ENCODE peak calls at places on chromosomes 2 and 18, in ten cellular contexts. C, L, H, P, I, T, D, Z, R and N are unnamed samples.

GRCh38 chr18:48408727-48409590 is at the start of gene ZBTB7C:
- DNase-seq in C (peak), L (no peak), H (peak), P (no peak), I (no peak), T (peak), D (no peak), Z (peak), R (no peak), N (no peak)

GRCh38 chr18:46152808-46153617 is 48.8 kb downstream of the HAUS1 start:
- DNase-seq in C (no peak), L (peak), H (peak), P (peak), I (no peak), T (no peak), D (peak), Z (no peak), R (no peak), N (no peak)

GRCh38 chr18:50151876-50152275 is 43.1 kb downstream of the MYO5B start:
- DNase-seq in C (no peak), L (peak), H (no peak), P (no peak), I (no peak), T (no peak), D (no peak), Z (no peak), R (no peak), N (no peak)

GRCh38 chr2:240250985-240251847 is 110.8 kb upstream of the OTOS start:
- DNase-seq in C (peak), L (peak), H (peak), P (peak), I (peak), T (no peak), D (peak), Z (no peak), R (peak), N (no peak)

GRCh38 chr2:221203846-221204245 is 368.3 kb downstream of the EPHA4 start:
- DNase-seq in C (no peak), L (no peak), H (no peak), P (no peak), I (no peak), T (no peak), D (no peak), Z (no peak), R (no peak), N (no peak)

GRCh38 chr2:231297108-231297908 is 98.2 kb upstream of the B3GNT7 start:
- DNase-seq in C (peak), L (peak), H (peak), P (peak), I (peak), T (peak), D (peak), Z (no peak), R (peak), N (peak)

GRCh38 chr18:1302861-1303260 is 398.2 kb downstream of the ADCYAP1 start:
- DNase-seq in C (no peak), L (no peak), H (no peak), P (peak), I (no peak), T (no peak), D (no peak), Z (no peak), R (no peak), N (no peak)

GRCh38 chr18:61635901-61636528 is 256.8 kb downstream of the RNF152 start:
- DNase-seq in C (peak), L (peak), H (no peak), P (peak), I (peak), T (no peak), D (peak), Z (no peak), R (peak), N (peak)

GRCh38 chr18:62030091-62030985 is 137.5 kb upstream of the RNF152 start:
- DNase-seq in C (no peak), L (no peak), H (no peak), P (peak), I (no peak), T (no peak), D (no peak), Z (no peak), R (no peak), N (no peak)

GRCh38 chr18:21484851-21485636 is 115.5 kb downstream of the ESCO1 start:
- DNase-seq in C (no peak), L (peak), H (no peak), P (no peak), I (no peak), T (no peak), D (no peak), Z (no peak), R (peak), N (no peak)

GRCh38 chr18:79698668-79699335 is 19.2 kb downstream of the CTDP1 start:
- DNase-seq in C (no peak), L (no peak), H (no peak), P (no peak), I (no peak), T (no peak), D (no peak), Z (no peak), R (peak), N (no peak)

GRCh38 chr2:98778741-98779483 is 48.0 kb upstream of the MGAT4A start:
- DNase-seq in C (no peak), L (no peak), H (no peak), P (no peak), I (no peak), T (no peak), D (no peak), Z (no peak), R (no peak), N (no peak)

GRCh38 chr2:127985026-127985734 is 42.7 kb downstream of the SAP130 start:
- DNase-seq in C (no peak), L (no peak), H (no peak), P (no peak), I (peak), T (no peak), D (no peak), Z (no peak), R (no peak), N (no peak)

GRCh38 chr18:682833-683232 is 25.4 kb downstream of the TYMS start:
- DNase-seq in C (no peak), L (no peak), H (no peak), P (no peak), I (peak), T (no peak), D (no peak), Z (no peak), R (no peak), N (no peak)

GRCh38 chr2:85802337-85803103 is 48.7 kb downstream of the ATOH8 start:
- DNase-seq in C (peak), L (no peak), H (no peak), P (no peak), I (no peak), T (no peak), D (no peak), Z (no peak), R (peak), N (no peak)

GRCh38 chr18:9824862-9825479 is 60.8 kb upstream of the TXNDC2 start:
- DNase-seq in C (no peak), L (no peak), H (no peak), P (no peak), I (no peak), T (no peak), D (no peak), Z (no peak), R (no peak), N (no peak)

GRCh38 chr2:98039085-98039756 is 43.5 kb upstream of the TMEM131 start:
- DNase-seq in C (no peak), L (no peak), H (no peak), P (no peak), I (no peak), T (no peak), D (no peak), Z (no peak), R (no peak), N (no peak)

GRCh38 chr2:45814528-45814927 is 163.1 kb downstream of the PRKCE start:
- DNase-seq in C (no peak), L (no peak), H (no peak), P (peak), I (no peak), T (no peak), D (no peak), Z (no peak), R (no peak), N (no peak)

GRCh38 chr2:2184549-2185249 is 146.4 kb downstream of the MYT1L start:
- DNase-seq in C (no peak), L (no peak), H (no peak), P (no peak), I (no peak), T (no peak), D (no peak), Z (no peak), R (no peak), N (no peak)

GRCh38 chr2:183248866-183249567 is 124.8 kb downstream of the NUP35 start:
- DNase-seq in C (no peak), L (peak), H (no peak), P (peak), I (peak), T (no peak), D (peak), Z (no peak), R (peak), N (no peak)

GRCh38 chr2:42098571-42099430 is 51.0 kb downstream of the PKDCC start:
- DNase-seq in C (no peak), L (no peak), H (peak), P (no peak), I (no peak), T (no peak), D (no peak), Z (no peak), R (no peak), N (no peak)

GRCh38 chr2:233650981-233651380 is 14.7 kb downstream of the UGT1A10 start:
- DNase-seq in C (no peak), L (peak), H (no peak), P (no peak), I (no peak), T (no peak), D (no peak), Z (no peak), R (no peak), N (no peak)

GRCh38 chr18:13222371-13223281 is 4.1 kb downstream of the LDLRAD4 start:
- DNase-seq in C (no peak), L (peak), H (peak), P (peak), I (peak), T (no peak), D (peak), Z (no peak), R (peak), N (no peak)

GRCh38 chr2:119246884-119247843 is 23.5 kb downstream of the STEAP3 start:
- DNase-seq in C (no peak), L (no peak), H (no peak), P (no peak), I (no peak), T (no peak), D (no peak), Z (no peak), R (no peak), N (no peak)

GRCh38 chr2:70029814-70030409 is 57.4 kb upstream of the PCBP1 start:
- DNase-seq in C (no peak), L (no peak), H (peak), P (peak), I (no peak), T (no peak), D (no peak), Z (no peak), R (peak), N (no peak)

GRCh38 chr2:73993376-73993775 is 8.7 kb downstream of the TET3 start:
- DNase-seq in C (no peak), L (peak), H (no peak), P (no peak), I (no peak), T (no peak), D (no peak), Z (no peak), R (no peak), N (no peak)

GRCh38 chr2:71742953-71743601 is 289.7 kb downstream of the DYSF start:
- DNase-seq in C (no peak), L (peak), H (peak), P (no peak), I (no peak), T (no peak), D (peak), Z (no peak), R (peak), N (no peak)

GRCh38 chr18:75496151-75496550 is 68.6 kb upstream of the SMIM21 start:
- DNase-seq in C (no peak), L (no peak), H (no peak), P (no peak), I (no peak), T (no peak), D (no peak), Z (no peak), R (no peak), N (no peak)

GRCh38 chr2:3769766-3770165 is 66.4 kb downstream of the DCDC2C start:
- DNase-seq in C (no peak), L (no peak), H (no peak), P (no peak), I (no peak), T (no peak), D (no peak), Z (no peak), R (no peak), N (no peak)

GRCh38 chr2:105674406-105674805 is 70.3 kb upstream of the NCK2 start:
- DNase-seq in C (no peak), L (no peak), H (no peak), P (no peak), I (no peak), T (no peak), D (no peak), Z (no peak), R (peak), N (no peak)

GRCh38 chr2:218404351-218405145 is 4.9 kb downstream of the CTDSP1 start:
- DNase-seq in C (peak), L (no peak), H (no peak), P (no peak), I (no peak), T (no peak), D (peak), Z (no peak), R (no peak), N (no peak)

GRCh38 chr18:13455470-13455869 is 236.9 kb downstream of the LDLRAD4 start:
- DNase-seq in C (no peak), L (no peak), H (no peak), P (no peak), I (no peak), T (no peak), D (no peak), Z (no peak), R (no peak), N (no peak)

GRCh38 chr2:59804662-59805258 is 748.7 kb downstream of the BCL11A start:
- DNase-seq in C (no peak), L (no peak), H (no peak), P (peak), I (no peak), T (no peak), D (no peak), Z (no peak), R (no peak), N (no peak)

GRCh38 chr2:166229678-166230023 is 101.8 kb upstream of the SCN1A start:
- DNase-seq in C (no peak), L (no peak), H (no peak), P (no peak), I (peak), T (no peak), D (no peak), Z (no peak), R (no peak), N (no peak)